ENCODE peak calls at places on chromosome 14, in six cellular contexts. One of them, this sample, is unnamed. For H3K27me3, the result is how much of the 10 kb centered on the place peaks cover.

GRCh38 chr14:78763746-78764145 is 593.6 kb downstream of the NRXN3 start:
- DNase-seq in HepG2: no peak
- DNase-seq in thyroid gland: no peak
- DNase-seq in GM23338: no peak
- DNase-seq in left ventricle myocardium inferior: no peak
- DNase-seq in IMR-90: no peak
- DNase-seq in this sample: no peak

GRCh38 chr14:54715244-54715643 is 148.3 kb downstream of the SAMD4A start:
- DNase-seq in HepG2: no peak
- DNase-seq in thyroid gland: no peak
- DNase-seq in GM23338: peak
- DNase-seq in left ventricle myocardium inferior: no peak
- DNase-seq in IMR-90: peak
- DNase-seq in this sample: no peak

GRCh38 chr14:74599201-74599809 is 12.7 kb downstream of the LTBP2 start:
- DNase-seq in HepG2: no peak
- DNase-seq in thyroid gland: peak
- DNase-seq in GM23338: no peak
- DNase-seq in left ventricle myocardium inferior: no peak
- DNase-seq in IMR-90: peak
- DNase-seq in this sample: no peak

GRCh38 chr14:84375235-84375634 is 1154.7 kb upstream of the FLRT2 start:
- DNase-seq in HepG2: no peak
- DNase-seq in thyroid gland: no peak
- DNase-seq in GM23338: no peak
- DNase-seq in left ventricle myocardium inferior: no peak
- DNase-seq in IMR-90: peak
- DNase-seq in this sample: no peak

GRCh38 chr14:29810657-29811056 is 117.0 kb downstream of the PRKD1 start:
- DNase-seq in HepG2: no peak
- DNase-seq in thyroid gland: no peak
- DNase-seq in GM23338: no peak
- DNase-seq in left ventricle myocardium inferior: no peak
- DNase-seq in IMR-90: no peak
- DNase-seq in this sample: no peak

GRCh38 chr14:89959853-89960493 is 4.2 kb downstream of the TDP1 start:
- DNase-seq in HepG2: no peak
- DNase-seq in thyroid gland: no peak
- DNase-seq in GM23338: no peak
- DNase-seq in left ventricle myocardium inferior: no peak
- DNase-seq in IMR-90: no peak
- DNase-seq in this sample: no peak

GRCh38 chr14:51479584-51480305 is 172.0 kb upstream of the FRMD6 start:
- DNase-seq in HepG2: no peak
- DNase-seq in thyroid gland: no peak
- DNase-seq in GM23338: no peak
- DNase-seq in left ventricle myocardium inferior: peak
- DNase-seq in IMR-90: peak
- DNase-seq in this sample: no peak

GRCh38 chr14:54342806-54343205 is 54.0 kb upstream of the CDKN3 start:
- DNase-seq in HepG2: no peak
- DNase-seq in thyroid gland: no peak
- DNase-seq in GM23338: no peak
- DNase-seq in left ventricle myocardium inferior: no peak
- DNase-seq in IMR-90: no peak
- DNase-seq in this sample: no peak

GRCh38 chr14:23057757-23058653 is 685 bp upstream of the CDH24 start:
- DNase-seq in HepG2: peak
- DNase-seq in thyroid gland: peak
- DNase-seq in GM23338: peak
- DNase-seq in left ventricle myocardium inferior: peak
- DNase-seq in IMR-90: peak
- DNase-seq in this sample: peak

GRCh38 chr14:35034440-35034833 is 11.6 kb upstream of the FAM177A1 start:
- DNase-seq in HepG2: no peak
- DNase-seq in thyroid gland: no peak
- DNase-seq in GM23338: no peak
- DNase-seq in left ventricle myocardium inferior: no peak
- DNase-seq in IMR-90: no peak
- DNase-seq in this sample: no peak

GRCh38 chr14:91108941-91109611 is 4.8 kb upstream of the DGLUCY start:
- DNase-seq in HepG2: no peak
- DNase-seq in thyroid gland: peak
- DNase-seq in GM23338: no peak
- DNase-seq in left ventricle myocardium inferior: no peak
- DNase-seq in IMR-90: no peak
- DNase-seq in this sample: peak

DNA sequence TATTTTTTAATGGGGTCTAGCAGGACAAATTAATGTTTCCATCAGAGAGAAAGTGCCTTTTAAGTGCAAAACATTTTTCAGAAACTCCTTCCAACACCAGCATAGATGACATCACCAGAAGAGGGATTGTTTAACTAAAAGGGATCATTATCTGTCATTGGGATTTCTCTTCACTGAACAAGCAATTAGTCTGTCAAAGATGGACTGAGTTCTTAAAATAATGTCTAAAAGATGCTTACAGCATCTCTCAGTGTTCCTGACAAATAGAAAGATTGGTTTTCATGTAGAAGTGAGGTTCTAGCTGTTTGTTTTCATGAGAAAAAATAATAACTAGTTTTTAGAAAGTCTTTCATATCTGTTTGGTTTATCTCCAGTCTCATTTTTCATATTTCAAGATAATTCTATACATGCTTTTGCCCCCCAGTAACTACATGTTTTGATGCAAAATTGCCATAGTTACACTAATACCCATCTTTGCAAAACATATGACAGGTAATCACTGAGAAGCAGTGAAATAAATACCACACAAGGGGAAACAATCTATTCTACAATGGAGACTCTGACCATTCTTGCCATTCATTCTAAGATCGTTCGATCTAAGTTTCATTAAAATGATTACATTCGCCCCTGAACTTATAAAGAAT is 850.3 kb downstream of the GALC start:
- DNase-seq in HepG2: no peak
- DNase-seq in thyroid gland: no peak
- DNase-seq in GM23338: no peak
- DNase-seq in left ventricle myocardium inferior: no peak
- DNase-seq in IMR-90: no peak
- DNase-seq in this sample: no peak
- H3K27me3 ChIP-seq in HepG2: under half
- H3K27me3 ChIP-seq in thyroid gland: under half
- H3K27me3 ChIP-seq in GM23338: under half
- H3K27me3 ChIP-seq in left ventricle myocardium inferior: under half
- H3K27me3 ChIP-seq in IMR-90: under half
- H3K27me3 ChIP-seq in this sample: under half

GRCh38 chr14:64953661-64954060 is 11.1 kb upstream of the GPX2 start:
- DNase-seq in HepG2: no peak
- DNase-seq in thyroid gland: no peak
- DNase-seq in GM23338: no peak
- DNase-seq in left ventricle myocardium inferior: no peak
- DNase-seq in IMR-90: no peak
- DNase-seq in this sample: no peak

GRCh38 chr14:64951724-64952123 is 9.2 kb upstream of the GPX2 start:
- DNase-seq in HepG2: no peak
- DNase-seq in thyroid gland: no peak
- DNase-seq in GM23338: no peak
- DNase-seq in left ventricle myocardium inferior: no peak
- DNase-seq in IMR-90: no peak
- DNase-seq in this sample: no peak

GRCh38 chr14:64951291-64951690 is 8.7 kb upstream of the GPX2 start:
- DNase-seq in HepG2: no peak
- DNase-seq in thyroid gland: no peak
- DNase-seq in GM23338: no peak
- DNase-seq in left ventricle myocardium inferior: no peak
- DNase-seq in IMR-90: no peak
- DNase-seq in this sample: no peak

GRCh38 chr14:64953310-64953654 is 10.7 kb upstream of the GPX2 start:
- DNase-seq in HepG2: no peak
- DNase-seq in thyroid gland: no peak
- DNase-seq in GM23338: no peak
- DNase-seq in left ventricle myocardium inferior: no peak
- DNase-seq in IMR-90: no peak
- DNase-seq in this sample: no peak

GRCh38 chr14:64952598-64953309 is 10.2 kb upstream of the GPX2 start:
- DNase-seq in HepG2: no peak
- DNase-seq in thyroid gland: no peak
- DNase-seq in GM23338: peak
- DNase-seq in left ventricle myocardium inferior: no peak
- DNase-seq in IMR-90: no peak
- DNase-seq in this sample: no peak
- H3K27ac ChIP-seq in HepG2: no peak
- H3K27ac ChIP-seq in thyroid gland: no peak
- H3K27ac ChIP-seq in GM23338: no peak
- H3K27ac ChIP-seq in left ventricle myocardium inferior: peak
- H3K27ac ChIP-seq in IMR-90: no peak
- H3K27ac ChIP-seq in this sample: no peak

GRCh38 chr14:41389355-41389754 is 217.3 kb upstream of the LRFN5 start:
- DNase-seq in HepG2: no peak
- DNase-seq in thyroid gland: no peak
- DNase-seq in GM23338: no peak
- DNase-seq in left ventricle myocardium inferior: no peak
- DNase-seq in IMR-90: no peak
- DNase-seq in this sample: no peak

GRCh38 chr14:41380017-41380416 is 226.7 kb upstream of the LRFN5 start:
- DNase-seq in HepG2: no peak
- DNase-seq in thyroid gland: no peak
- DNase-seq in GM23338: no peak
- DNase-seq in left ventricle myocardium inferior: no peak
- DNase-seq in IMR-90: no peak
- DNase-seq in this sample: no peak

DNA sequence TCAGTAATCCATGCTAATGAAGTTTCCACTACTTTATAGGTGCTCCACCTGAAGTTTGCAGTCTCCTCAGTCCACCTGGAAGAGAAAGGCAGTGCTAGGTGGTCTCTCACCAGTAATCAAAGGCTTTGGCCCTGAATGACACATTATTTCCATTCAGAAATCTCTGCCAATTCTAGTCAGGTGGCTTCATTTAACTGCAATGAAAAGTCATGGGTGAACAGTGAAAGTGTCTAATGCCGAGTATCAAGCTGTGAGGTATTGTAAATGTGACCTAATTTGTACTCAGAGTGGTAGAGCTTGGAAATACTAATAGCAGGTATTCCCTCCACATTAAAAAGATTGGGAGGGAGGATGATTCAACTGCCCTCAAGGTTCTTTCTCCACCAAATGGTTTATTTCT is 220.9 kb upstream of the LRFN5 start:
- DNase-seq in HepG2: no peak
- DNase-seq in thyroid gland: no peak
- DNase-seq in GM23338: no peak
- DNase-seq in left ventricle myocardium inferior: no peak
- DNase-seq in IMR-90: no peak
- DNase-seq in this sample: no peak
- TF ChIP-seq CTCF in HepG2: no peak
- TF ChIP-seq CTCF in thyroid gland: no peak
- TF ChIP-seq CTCF in GM23338: no peak
- TF ChIP-seq CTCF in left ventricle myocardium inferior: no peak
- TF ChIP-seq CTCF in IMR-90: no peak
- TF ChIP-seq CTCF in this sample: no peak

DNA sequence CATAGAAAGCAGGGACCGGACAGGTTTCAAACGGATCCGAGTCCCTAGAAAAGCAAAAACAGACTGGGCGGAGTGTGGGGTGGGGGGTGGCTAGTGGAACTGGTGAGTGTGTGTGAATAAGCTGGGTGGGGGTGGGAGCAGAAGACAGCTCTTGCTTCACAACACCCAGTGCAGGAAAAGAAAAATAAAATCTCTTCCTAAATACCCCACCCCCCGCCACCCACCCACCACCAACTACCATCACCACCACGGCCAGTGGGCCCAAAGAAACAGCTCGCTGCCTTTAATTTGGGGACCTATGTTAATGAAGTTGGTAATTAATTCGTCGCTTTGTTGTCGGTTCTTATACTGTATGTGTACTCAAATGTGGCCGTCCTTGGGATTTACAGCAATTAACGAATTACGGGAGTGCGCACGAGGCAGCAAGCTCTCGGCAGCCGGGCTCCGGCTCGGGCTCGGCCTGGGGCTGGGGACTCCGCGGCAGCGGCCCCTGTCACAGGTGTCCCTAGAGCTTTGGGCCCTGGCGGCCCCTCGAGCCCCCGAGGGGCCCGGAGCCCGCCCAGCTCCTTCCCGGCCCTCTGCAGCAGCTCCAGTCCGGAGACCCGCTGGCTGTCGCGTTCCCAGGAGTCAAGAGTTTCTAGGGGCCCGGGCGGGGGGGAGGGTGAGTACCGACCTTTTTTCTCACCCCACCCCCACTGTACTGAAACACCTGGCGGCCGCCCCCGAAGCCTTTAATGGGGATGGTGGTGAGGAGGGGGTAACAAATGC is 1.5 kb upstream of the OTX2 start:
- DNase-seq in HepG2: no peak
- DNase-seq in thyroid gland: no peak
- DNase-seq in GM23338: peak
- DNase-seq in left ventricle myocardium inferior: no peak
- DNase-seq in IMR-90: no peak
- DNase-seq in this sample: no peak
- H3K27me3 ChIP-seq in HepG2: under half
- H3K27me3 ChIP-seq in thyroid gland: half or more
- H3K27me3 ChIP-seq in GM23338: half or more
- H3K27me3 ChIP-seq in left ventricle myocardium inferior: half or more
- H3K27me3 ChIP-seq in IMR-90: half or more
- H3K27me3 ChIP-seq in this sample: half or more

GRCh38 chr14:94376108-94376975 is 12.1 kb downstream of the SERPINA1 start:
- DNase-seq in HepG2: no peak
- DNase-seq in thyroid gland: no peak
- DNase-seq in GM23338: no peak
- DNase-seq in left ventricle myocardium inferior: no peak
- DNase-seq in IMR-90: no peak
- DNase-seq in this sample: no peak

GRCh38 chr14:94376976-94377865 is 11.2 kb downstream of the SERPINA1 start:
- DNase-seq in HepG2: peak
- DNase-seq in thyroid gland: no peak
- DNase-seq in GM23338: no peak
- DNase-seq in left ventricle myocardium inferior: no peak
- DNase-seq in IMR-90: no peak
- DNase-seq in this sample: no peak

GRCh38 chr14:94378527-94379290 is 9.7 kb downstream of the SERPINA1 start:
- DNase-seq in HepG2: no peak
- DNase-seq in thyroid gland: no peak
- DNase-seq in GM23338: no peak
- DNase-seq in left ventricle myocardium inferior: no peak
- DNase-seq in IMR-90: no peak
- DNase-seq in this sample: no peak

GRCh38 chr14:94379291-94380224 is 8.8 kb downstream of the SERPINA1 start:
- DNase-seq in HepG2: no peak
- DNase-seq in thyroid gland: no peak
- DNase-seq in GM23338: no peak
- DNase-seq in left ventricle myocardium inferior: no peak
- DNase-seq in IMR-90: no peak
- DNase-seq in this sample: no peak

GRCh38 chr14:94377866-94378470 is 10.4 kb downstream of the SERPINA1 start:
- DNase-seq in HepG2: no peak
- DNase-seq in thyroid gland: no peak
- DNase-seq in GM23338: no peak
- DNase-seq in left ventricle myocardium inferior: no peak
- DNase-seq in IMR-90: no peak
- DNase-seq in this sample: no peak
- H3K27ac ChIP-seq in HepG2: peak
- H3K27ac ChIP-seq in thyroid gland: no peak
- H3K27ac ChIP-seq in GM23338: no peak
- H3K27ac ChIP-seq in left ventricle myocardium inferior: no peak
- H3K27ac ChIP-seq in IMR-90: no peak
- H3K27ac ChIP-seq in this sample: no peak

GRCh38 chr14:82861321-82861720 is 1327.7 kb upstream of the SEL1L start:
- DNase-seq in HepG2: no peak
- DNase-seq in thyroid gland: no peak
- DNase-seq in GM23338: no peak
- DNase-seq in left ventricle myocardium inferior: no peak
- DNase-seq in IMR-90: no peak
- DNase-seq in this sample: no peak
- TF ChIP-seq CTCF in HepG2: no peak
- TF ChIP-seq CTCF in thyroid gland: no peak
- TF ChIP-seq CTCF in GM23338: no peak
- TF ChIP-seq CTCF in left ventricle myocardium inferior: no peak
- TF ChIP-seq CTCF in IMR-90: no peak
- TF ChIP-seq CTCF in this sample: no peak

This sample was measured in upper lobe of right lung.